ENCODE peak calls at places on chromosomes 5 and 9, in six cellular contexts. S is lower leg skin; U is GDM1; F is GM04504; O is smooth muscle cell of the brain vasculature; A is stimulated activated effector memory CD8-positive, alpha-beta T cell treated with anti-CD3 and anti-CD28 coated beads, Interleukin-12 subunit alpha, Interleukin-12 subunit beta, amount 100 ng/mL, for 72 hours. I is an unnamed sample.

GRCh38 chr9:128764361-128764760 is 7.4 kb downstream of the ZER1 start:
- DNase-seq in S (no peak), U (no peak), F (no peak), O (no peak), A (no peak), I (no peak)

GRCh38 chr5:79200573-79201183 is 35.3 kb upstream of the JMY start:
- DNase-seq in S (no peak), U (no peak), F (no peak), O (no peak), A (no peak), I (no peak)

GRCh38 chr5:147509041-147509709 is 693 bp downstream of the DPYSL3 start:
- DNase-seq in S (peak; percentile 88), U (no peak), F (no peak), O (no peak), A (no peak), I (no peak)

GRCh38 chr5:5475967-5476366 is 53.5 kb downstream of the ICE1 start:
- DNase-seq in S (no peak), U (no peak), F (no peak), O (no peak), A (no peak), I (no peak)

GRCh38 chr9:134152488-134152887 is 11.9 kb downstream of the RNU6ATAC start:
- DNase-seq in S (no peak), U (no peak), F (no peak), O (no peak), A (no peak), I (no peak)

GRCh38 chr9:83280259-83280658 is 217.3 kb upstream of the RASEF start:
- DNase-seq in S (no peak), U (no peak), F (peak; percentile 35), O (no peak), A (no peak), I (peak; percentile 21)

GRCh38 chr5:109819878-109820277 is 130.2 kb downstream of the MAN2A1 start:
- DNase-seq in S (no peak), U (no peak), F (no peak), O (no peak), A (no peak), I (no peak)

GRCh38 chr9:85858351-85858750 is 82.6 kb upstream of the NAA35 start:
- DNase-seq in S (no peak), U (no peak), F (no peak), O (no peak), A (no peak), I (no peak)

GRCh38 chr5:169637085-169637855 is at the start of gene DOCK2:
- DNase-seq in S (peak; percentile 88), U (peak; percentile 81), F (no peak), O (no peak), A (peak; percentile 89), I (no peak)

GRCh38 chr5:33588654-33589372 is 148.0 kb downstream of the TARS1 start:
- DNase-seq in S (no peak), U (no peak), F (no peak), O (no peak), A (peak; percentile 59), I (no peak)